ENCODE peak calls at places on chromosome 22, in ten cellular contexts. D, S, Z, I, A, K, N, L, Y and T are unnamed samples. For H3K9me3, the result is how much of the 10 kb centered on the place peaks cover.

GRCh38 chr22:30308518-30309230 is 18.1 kb downstream of the TBC1D10A start:
- DNase-seq in Z (no peak), Y (no peak), I (peak), D (peak), L (no peak), K (no peak), A (no peak), S (no peak), N (no peak), T (peak)

GRCh38 chr22:32700186-32700882 is 101.2 kb upstream of the TIMP3 start:
- DNase-seq in N (no peak), Z (no peak), L (no peak), K (no peak), A (no peak), D (peak), S (no peak), Y (no peak), I (peak), T (no peak)

GRCh38 chr22:32328306-32329201 is 29.1 kb upstream of the RFPL3 start:
- DNase-seq in N (no peak), Y (no peak), S (no peak), I (no peak), Z (peak), K (no peak), L (no peak), A (no peak), D (no peak), T (no peak)

GRCh38 chr22:23256986-23257888 is 76.9 kb downstream of the BCR start:
- DNase-seq in D (peak), Z (peak), K (no peak), A (no peak), N (peak), S (no peak), Y (no peak), L (peak), I (no peak), T (no peak)

GRCh38 chr22:36384766-36385400 is 2.9 kb downstream of the MYH9 start:
- DNase-seq in K (peak), N (no peak), I (no peak), A (no peak), S (no peak), D (peak), Z (no peak), L (no peak), Y (no peak), T (no peak)

GRCh38 chr22:20237480-20238440 is 30.4 kb downstream of the RTN4R start:
- DNase-seq in L (no peak), S (no peak), Y (peak), Z (peak), A (no peak), I (no peak), N (no peak), K (peak), D (no peak), T (no peak)

GRCh38 chr22:25747245-25747944 is 5.4 kb downstream of the MYO18B start:
- DNase-seq in K (no peak), S (no peak), D (peak), L (no peak), Y (no peak), A (no peak), I (peak), Z (no peak), N (peak), T (peak)

GRCh38 chr22:17359501-17359900 is 9.8 kb upstream of the CECR2 start:
- DNase-seq in L (no peak), S (no peak), A (no peak), D (no peak), K (no peak), N (no peak), Y (no peak), Z (no peak), I (no peak), T (no peak)

GRCh38 chr22:23829845-23830372 is 8.9 kb downstream of the DERL3 start:
- DNase-seq in N (peak), S (no peak), I (peak), Z (peak), L (no peak), K (no peak), A (no peak), D (peak), Y (no peak), T (peak)

GRCh38 chr22:46063861-46064235 is 86.5 kb upstream of the PPARA start:
- DNase-seq in K (no peak), S (no peak), L (peak), Y (peak), N (peak), A (no peak), D (peak), Z (peak), I (no peak), T (peak)

GRCh38 chr22:20799449-20799848 is 25.5 kb downstream of the SERPIND1 start:
- DNase-seq in A (no peak), S (no peak), N (no peak), L (no peak), D (no peak), I (no peak), Y (no peak), K (no peak), Z (no peak), T (no peak)

GRCh38 chr22:17097062-17097461 is 12.3 kb downstream of the IL17RA start:
- DNase-seq in Y (no peak), Z (no peak), K (no peak), A (no peak), I (no peak), D (no peak), N (no peak), S (no peak), L (no peak), T (no peak)

GRCh38 chr22:21902296-21903087 is 35.0 kb upstream of the MAPK1 start:
- DNase-seq in Y (no peak), K (no peak), D (no peak), S (no peak), I (no peak), Z (no peak), A (no peak), L (no peak), N (no peak), T (no peak)

GRCh38 chr22:36374603-36375024 is 13.2 kb downstream of the MYH9 start:
- DNase-seq in A (no peak), D (peak), Y (no peak), Z (no peak), N (peak), I (peak), S (no peak), L (no peak), K (peak), T (peak)

GRCh38 chr22:22243033-22243680 is 1.4 kb upstream of the VPREB1 start:
- DNase-seq in N (no peak), D (no peak), K (no peak), S (no peak), Y (no peak), L (no peak), Z (no peak), I (no peak), A (no peak), T (no peak)

GRCh38 chr22:41910599-41911291 is 4.1 kb downstream of the SHISA8 start:
- DNase-seq in Y (no peak), N (no peak), L (peak), S (no peak), K (no peak), Z (peak), A (no peak), I (no peak), D (peak), T (no peak)

GRCh38 chr22:42906605-42907338 is 49.7 kb upstream of the ARFGAP3 start:
- DNase-seq in D (peak), N (peak), Z (peak), Y (peak), K (no peak), I (peak), L (peak), A (no peak), S (no peak), T (no peak)

GRCh38 chr22:42742940-42743339 is 22.3 kb upstream of the A4GALT start:
- DNase-seq in L (peak), N (no peak), K (no peak), Y (no peak), D (peak), A (no peak), I (no peak), Z (no peak), S (no peak), T (no peak)

GRCh38 chr22:22714600-22715361 is 70.4 kb downstream of the GGTLC2 start:
- DNase-seq in A (no peak), Y (no peak), I (no peak), N (no peak), L (no peak), S (no peak), Z (no peak), K (no peak), D (no peak), T (no peak)

GRCh38 chr22:22918297-22918965 is 30.8 kb downstream of the IGLL5 start:
- DNase-seq in Z (no peak), A (no peak), Y (no peak), I (no peak), K (no peak), N (no peak), D (no peak), S (no peak), L (no peak), T (no peak)

GRCh38 chr22:30871391-30872281 is 96.9 kb downstream of the MORC2 start:
- DNase-seq in N (peak), Y (peak), S (no peak), L (no peak), I (no peak), D (no peak), A (no peak), Z (peak), K (no peak), T (no peak)

GRCh38 chr22:37169412-37169811 is 18.6 kb downstream of the C1QTNF6 start:
- DNase-seq in A (no peak), K (no peak), Y (no peak), D (no peak), I (no peak), S (no peak), N (no peak), Z (no peak), L (no peak), T (no peak)

GRCh38 chr22:23278883-23279675 is 98.8 kb downstream of the BCR start:
- DNase-seq in N (no peak), S (no peak), Z (no peak), L (no peak), I (no peak), D (peak), K (no peak), Y (peak), A (no peak), T (peak)

GRCh38 chr22:26552466-26552865 is 37.5 kb downstream of the TPST2 start:
- DNase-seq in L (no peak), S (no peak), A (no peak), N (no peak), Y (no peak), Z (no peak), I (peak), D (peak), K (no peak), T (peak)

GRCh38 chr22:24591286-24591830 is 1.5 kb downstream of the LRRC75B start:
- DNase-seq in L (no peak), A (no peak), K (no peak), D (no peak), Y (no peak), N (no peak), Z (peak), I (no peak), S (no peak), T (no peak)

GRCh38 chr22:38153821-38154562 is 27.6 kb downstream of the PLA2G6 start:
- DNase-seq in Y (no peak), Z (no peak), L (no peak), S (no peak), A (no peak), D (no peak), I (no peak), N (peak), K (no peak), T (no peak)

GRCh38 chr22:39144101-39144815 is 8.2 kb downstream of the CBX7 start:
- DNase-seq in S (no peak), K (peak), Z (peak), D (peak), A (no peak), Y (peak), L (no peak), N (peak), I (peak), T (peak)

GRCh38 chr22:39690901-39691620 is 120.5 kb downstream of the CACNA1I start:
- DNase-seq in N (no peak), Y (no peak), D (peak), A (peak), I (no peak), Z (peak), K (no peak), S (no peak), L (no peak), T (no peak)

GRCh38 chr22:27292542-27293298 is 508.8 kb downstream of the MN1 start:
- DNase-seq in K (no peak), Y (no peak), S (no peak), D (peak), I (no peak), L (no peak), N (no peak), Z (no peak), A (no peak), T (no peak)

GRCh38 chr22:27635852-27636251 is 165.7 kb downstream of the MN1 start:
- DNase-seq in D (no peak), Z (peak), L (no peak), N (no peak), Y (no peak), S (no peak), I (no peak), A (no peak), K (no peak), T (no peak)

GRCh38 chr22:42286205-42286604 is 15.8 kb upstream of the TCF20 start:
- DNase-seq in A (no peak), S (no peak), D (no peak), K (peak), N (no peak), Z (no peak), I (no peak), L (no peak), Y (no peak), T (no peak)

GRCh38 chr22:27632451-27633295 is 168.9 kb downstream of the MN1 start:
- DNase-seq in N (no peak), Z (no peak), A (no peak), D (no peak), S (no peak), K (no peak), I (no peak), L (peak), Y (peak), T (peak)

GRCh38 chr22:17091851-17092250 is 7.1 kb downstream of the IL17RA start:
- DNase-seq in Y (no peak), N (no peak), A (no peak), I (no peak), Z (no peak), S (no peak), D (no peak), L (no peak), K (no peak), T (no peak)

GRCh38 chr22:24937114-24937513 is 9.4 kb downstream of the LHFPL7 start:
- DNase-seq in Y (no peak), S (no peak), K (no peak), Z (no peak), N (no peak), A (no peak), D (peak), L (no peak), I (no peak), T (no peak)

GRCh38 chr22:37501610-37502341 is 15.6 kb upstream of the MFNG start:
- DNase-seq in Y (peak), A (no peak), I (peak), S (no peak), L (peak), Z (peak), N (peak), K (no peak), D (peak), T (peak)

GRCh38 chr22:20000246-20001081 is 16.2 kb downstream of the ARVCF start:
- DNase-seq in L (peak), N (peak), I (no peak), K (no peak), S (no peak), Y (peak), A (no peak), Z (no peak), D (no peak), T (no peak)

GRCh38 chr22:41382098-41382578 is 396 bp downstream of the TEF start:
- DNase-seq in L (peak), D (peak), S (peak), K (peak), I (no peak), N (peak), Z (peak), A (no peak), Y (peak), T (no peak)

GRCh38 chr22:49887074-49887471 is 31.2 kb downstream of the ALG12 start:
- DNase-seq in I (no peak), D (no peak), K (no peak), L (no peak), Y (no peak), A (no peak), Z (no peak), S (no peak), N (no peak), T (no peak)

GRCh38 chr22:49887716-49888115 is 30.5 kb downstream of the ALG12 start:
- DNase-seq in Y (no peak), S (no peak), D (no peak), I (no peak), K (no peak), Z (no peak), N (no peak), L (no peak), A (no peak), T (no peak)

GRCh38 chr22:49886346-49887073 is 31.7 kb downstream of the ALG12 start:
- DNase-seq in K (no peak), Z (no peak), Y (no peak), L (no peak), I (no peak), D (no peak), S (no peak), A (no peak), N (no peak), T (no peak)

GRCh38 chr22:49885881-49886280 is 32.2 kb downstream of the ZBED4 start:
- DNase-seq in K (no peak), Y (no peak), Z (no peak), D (no peak), I (no peak), A (no peak), N (no peak), L (no peak), S (no peak), T (no peak)

GRCh38 chr22:49889071-49889470 is 29.2 kb downstream of the ALG12 start:
- DNase-seq in N (no peak), D (no peak), Z (no peak), Y (no peak), I (no peak), L (no peak), K (no peak), A (no peak), S (no peak), T (peak)
- H3K9me3 ChIP-seq in N (under half), D (under half), Z (under half), Y (under half), I (under half), L (under half), K (under half), A (half or more), S (under half), T (under half)

GRCh38 chr22:47375621-47376321 is 613.3 kb downstream of the TBC1D22A start:
- DNase-seq in Y (no peak), Z (peak), A (no peak), I (no peak), N (no peak), S (no peak), L (no peak), K (no peak), D (no peak), T (no peak)

GRCh38 chr22:47376322-47376700 is 613.9 kb downstream of the TBC1D22A start:
- DNase-seq in I (no peak), Y (no peak), K (no peak), S (no peak), L (no peak), N (no peak), Z (peak), A (no peak), D (no peak), T (no peak)

GRCh38 chr22:47379037-47379436 is 616.6 kb downstream of the TBC1D22A start:
- DNase-seq in D (no peak), K (no peak), Z (no peak), N (no peak), I (no peak), L (no peak), S (no peak), Y (no peak), A (no peak), T (no peak)

GRCh38 chr22:47376901-47377520 is 614.6 kb downstream of the TBC1D22A start:
- DNase-seq in I (no peak), A (no peak), Z (peak), L (no peak), S (no peak), N (no peak), D (no peak), Y (no peak), K (no peak), T (no peak)

GRCh38 chr22:47377926-47378560 is 615.6 kb downstream of the TBC1D22A start:
- DNase-seq in I (no peak), L (no peak), Z (no peak), D (no peak), A (no peak), Y (no peak), K (no peak), N (no peak), S (no peak), T (no peak)
- H3K9me3 ChIP-seq in I (under half), L (under half), Z (under half), D (under half), A (under half), Y (under half), K (under half), N (under half), S (under half), T (under half)

DNA sequence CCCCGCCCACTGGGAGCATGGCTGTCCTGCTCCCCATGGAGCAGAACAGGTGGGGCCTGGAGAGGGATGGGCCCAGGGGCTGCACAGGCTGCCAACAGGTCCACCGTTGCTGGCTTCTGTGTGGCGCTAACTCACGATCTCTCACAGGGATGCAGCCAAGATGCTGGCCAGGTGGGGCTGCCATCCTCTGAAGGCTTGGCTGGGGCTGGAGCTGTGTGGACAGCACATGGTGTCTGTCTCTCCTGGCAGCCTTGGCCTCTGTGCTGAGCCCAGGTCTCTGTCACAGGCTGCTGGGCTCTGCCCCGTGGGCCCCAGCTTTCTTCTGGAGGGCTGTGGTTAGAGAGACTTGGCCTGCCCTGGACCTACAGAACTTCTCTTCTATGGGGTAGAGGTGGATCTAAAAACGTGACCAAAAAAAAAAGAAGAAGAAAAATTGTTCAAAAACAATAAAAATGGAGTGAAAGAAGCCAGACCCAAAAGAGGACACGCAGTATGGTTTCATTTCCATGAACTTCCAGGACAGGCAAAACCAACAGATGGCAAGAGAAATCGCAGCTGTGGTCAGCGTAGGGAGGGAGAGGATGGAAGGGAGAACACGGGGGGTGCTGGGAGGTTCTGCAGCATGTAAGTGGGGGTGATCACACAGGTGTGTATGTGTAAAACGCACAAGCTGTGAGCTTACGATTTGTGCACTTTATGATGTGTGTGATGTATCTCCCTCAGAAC is 12.2 kb downstream of the PARVG start:
- DNase-seq in D (no peak), Y (no peak), I (no peak), K (no peak), A (no peak), N (peak), L (no peak), Z (no peak), S (no peak), T (no peak)
- H3K9me3 ChIP-seq in D (under half), Y (under half), I (under half), K (under half), A (under half), N (under half), L (under half), Z (under half), S (under half), T (under half)

DNA sequence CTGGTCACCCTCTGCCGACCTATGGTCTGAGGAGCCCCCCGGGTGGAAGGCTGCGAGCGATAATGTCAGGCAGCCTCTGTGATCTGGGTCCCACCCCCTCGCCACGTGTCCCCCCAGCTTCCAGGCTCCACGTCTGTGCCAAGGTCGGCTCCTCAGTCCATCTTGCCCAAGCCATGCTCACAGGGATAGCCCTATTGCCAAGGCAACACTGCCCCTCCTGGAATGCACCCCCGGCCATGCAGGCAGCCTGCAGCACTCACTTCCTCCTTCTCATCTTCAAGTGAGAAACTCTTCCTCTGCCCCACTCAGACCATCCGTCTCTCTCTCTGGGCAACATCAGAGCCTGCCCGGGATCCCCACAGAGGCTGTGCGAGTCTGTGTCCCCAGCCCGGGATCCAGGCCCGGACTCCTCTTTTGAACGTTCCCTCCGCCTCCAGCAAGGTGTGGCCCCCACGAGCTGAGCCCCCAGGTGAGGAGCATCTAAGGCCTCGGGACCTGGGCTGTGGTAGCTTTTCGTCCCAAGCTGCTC is 852.4 kb downstream of the BRD1 start:
- DNase-seq in Y (no peak), A (no peak), S (no peak), K (no peak), Z (no peak), I (no peak), L (no peak), N (no peak), D (no peak), T (no peak)
- H3K9me3 ChIP-seq in Y (under half), A (under half), S (under half), K (under half), Z (under half), I (under half), L (under half), N (under half), D (under half), T (under half)

GRCh38 chr22:47292546-47293320 is 530.3 kb downstream of the TBC1D22A start:
- DNase-seq in I (no peak), K (no peak), Z (peak), A (no peak), Y (no peak), N (no peak), L (no peak), D (no peak), S (no peak), T (no peak)
- H3K9me3 ChIP-seq in I (under half), K (under half), Z (under half), A (under half), Y (under half), N (under half), L (under half), D (under half), S (under half), T (under half)